ENCODE peak calls at places on chromosomes 6 and 20, in seven cellular contexts. One of them, this sample, is unnamed.

GRCh38 chr6:34990971-34991560 is 102.0 kb downstream of the ANKS1A start:
- DNase-seq in H9: no peak
- DNase-seq in neuronal stem cell: no peak
- DNase-seq in IMR-90: peak; percentile 79
- DNase-seq in mesenchymal stem cell: peak; percentile 56
- DNase-seq in H1: no peak
- DNase-seq in trophoblast cell: peak; percentile 89
- DNase-seq in this sample: no peak

GRCh38 chr20:46894579-46894958 is at the start of gene EYA2:
- DNase-seq in H9: peak; percentile 53
- DNase-seq in neuronal stem cell: peak; percentile 24
- DNase-seq in IMR-90: peak; percentile 25
- DNase-seq in mesenchymal stem cell: no peak
- DNase-seq in H1: no peak
- DNase-seq in trophoblast cell: no peak
- DNase-seq in this sample: peak; percentile 29

GRCh38 chr6:104226798-104227444 is 632.8 kb downstream of the HACE1 start:
- DNase-seq in H9: no peak
- DNase-seq in neuronal stem cell: no peak
- DNase-seq in IMR-90: no peak
- DNase-seq in mesenchymal stem cell: peak; percentile 20
- DNase-seq in H1: no peak
- DNase-seq in trophoblast cell: no peak
- DNase-seq in this sample: no peak

GRCh38 chr20:8331740-8332412 is 199.8 kb downstream of the PLCB1 start:
- DNase-seq in H9: no peak
- DNase-seq in neuronal stem cell: no peak
- DNase-seq in IMR-90: peak; percentile 76
- DNase-seq in mesenchymal stem cell: peak; percentile 18
- DNase-seq in H1: no peak
- DNase-seq in trophoblast cell: no peak
- DNase-seq in this sample: no peak

GRCh38 chr6:157302761-157303160 is 20.6 kb downstream of the TMEM242 start:
- DNase-seq in H9: no peak
- DNase-seq in neuronal stem cell: no peak
- DNase-seq in IMR-90: no peak
- DNase-seq in mesenchymal stem cell: no peak
- DNase-seq in H1: no peak
- DNase-seq in trophoblast cell: no peak
- DNase-seq in this sample: no peak

GRCh38 chr6:105952326-105952725 is 133.8 kb upstream of the PRDM1 start:
- DNase-seq in H9: no peak
- DNase-seq in neuronal stem cell: no peak
- DNase-seq in IMR-90: no peak
- DNase-seq in mesenchymal stem cell: no peak
- DNase-seq in H1: no peak
- DNase-seq in trophoblast cell: no peak
- DNase-seq in this sample: peak; percentile 79

GRCh38 chr6:165184192-165184979 is 125.0 kb downstream of the C6orf118 start:
- DNase-seq in H9: no peak
- DNase-seq in neuronal stem cell: no peak
- DNase-seq in IMR-90: no peak
- DNase-seq in mesenchymal stem cell: no peak
- DNase-seq in H1: no peak
- DNase-seq in trophoblast cell: no peak
- DNase-seq in this sample: no peak

GRCh38 chr6:104784884-104785283 is 74.8 kb downstream of the HACE1 start:
- DNase-seq in H9: no peak
- DNase-seq in neuronal stem cell: no peak
- DNase-seq in IMR-90: peak; percentile 41
- DNase-seq in mesenchymal stem cell: peak; percentile 13
- DNase-seq in H1: no peak
- DNase-seq in trophoblast cell: peak; percentile 21
- DNase-seq in this sample: no peak

GRCh38 chr20:4082406-4083102 is 67.2 kb upstream of the RNF24 start:
- DNase-seq in H9: peak; percentile 79
- DNase-seq in neuronal stem cell: peak; percentile 33
- DNase-seq in IMR-90: peak; percentile 82
- DNase-seq in mesenchymal stem cell: peak; percentile 89
- DNase-seq in H1: no peak
- DNase-seq in trophoblast cell: no peak
- DNase-seq in this sample: peak; percentile 97

GRCh38 chr6:13026557-13026956 is 301.8 kb downstream of the TBC1D7 start:
- DNase-seq in H9: no peak
- DNase-seq in neuronal stem cell: no peak
- DNase-seq in IMR-90: no peak
- DNase-seq in mesenchymal stem cell: no peak
- DNase-seq in H1: no peak
- DNase-seq in trophoblast cell: no peak
- DNase-seq in this sample: peak; percentile 10

GRCh38 chr20:20452254-20452676 is 84.4 kb downstream of the INSM1 start:
- DNase-seq in H9: peak; percentile 85
- DNase-seq in neuronal stem cell: peak; percentile 69
- DNase-seq in IMR-90: peak; percentile 78
- DNase-seq in mesenchymal stem cell: peak; percentile 63
- DNase-seq in H1: peak; percentile 41
- DNase-seq in trophoblast cell: peak; percentile 6
- DNase-seq in this sample: peak; percentile 80

GRCh38 chr6:154319231-154319858 is 37.3 kb downstream of the IPCEF1 start:
- DNase-seq in H9: no peak
- DNase-seq in neuronal stem cell: no peak
- DNase-seq in IMR-90: peak; percentile 88
- DNase-seq in mesenchymal stem cell: peak; percentile 61
- DNase-seq in H1: no peak
- DNase-seq in trophoblast cell: no peak
- DNase-seq in this sample: no peak

GRCh38 chr6:129543981-129544380 is 166.0 kb downstream of the ARHGAP18 start:
- DNase-seq in H9: no peak
- DNase-seq in neuronal stem cell: no peak
- DNase-seq in IMR-90: peak; percentile 46
- DNase-seq in mesenchymal stem cell: no peak
- DNase-seq in H1: no peak
- DNase-seq in trophoblast cell: no peak
- DNase-seq in this sample: no peak

GRCh38 chr6:87572860-87573259 is 16.9 kb downstream of the RARS2 start:
- DNase-seq in H9: no peak
- DNase-seq in neuronal stem cell: no peak
- DNase-seq in IMR-90: no peak
- DNase-seq in mesenchymal stem cell: no peak
- DNase-seq in H1: no peak
- DNase-seq in trophoblast cell: no peak
- DNase-seq in this sample: no peak

GRCh38 chr6:29255530-29255929 is 46.0 kb upstream of the OR14J1 start:
- DNase-seq in H9: no peak
- DNase-seq in neuronal stem cell: no peak
- DNase-seq in IMR-90: no peak
- DNase-seq in mesenchymal stem cell: no peak
- DNase-seq in H1: no peak
- DNase-seq in trophoblast cell: no peak
- DNase-seq in this sample: no peak

GRCh38 chr6:26025047-26025893 is 62.0 kb upstream of the HFE start:
- DNase-seq in H9: no peak
- DNase-seq in neuronal stem cell: no peak
- DNase-seq in IMR-90: peak; percentile 91
- DNase-seq in mesenchymal stem cell: peak; percentile 92
- DNase-seq in H1: no peak
- DNase-seq in trophoblast cell: peak; percentile 82
- DNase-seq in this sample: peak; percentile 71

GRCh38 chr20:31987744-31988143 is 19.8 kb downstream of the XKR7 start:
- DNase-seq in H9: no peak
- DNase-seq in neuronal stem cell: no peak
- DNase-seq in IMR-90: no peak
- DNase-seq in mesenchymal stem cell: peak; percentile 12
- DNase-seq in H1: no peak
- DNase-seq in trophoblast cell: peak; percentile 74
- DNase-seq in this sample: peak; percentile 50

GRCh38 chr6:140345935-140346334 is 971.5 kb upstream of the CITED2 start:
- DNase-seq in H9: no peak
- DNase-seq in neuronal stem cell: no peak
- DNase-seq in IMR-90: no peak
- DNase-seq in mesenchymal stem cell: no peak
- DNase-seq in H1: no peak
- DNase-seq in trophoblast cell: no peak
- DNase-seq in this sample: no peak

GRCh38 chr6:136171207-136171606 is 78.9 kb downstream of the MTFR2 start:
- DNase-seq in H9: no peak
- DNase-seq in neuronal stem cell: no peak
- DNase-seq in IMR-90: no peak
- DNase-seq in mesenchymal stem cell: no peak
- DNase-seq in H1: no peak
- DNase-seq in trophoblast cell: peak; percentile 72
- DNase-seq in this sample: no peak

GRCh38 chr20:48904566-48905321 is 16.8 kb upstream of the ARFGEF2 start:
- DNase-seq in H9: peak; percentile 64
- DNase-seq in neuronal stem cell: peak; percentile 53
- DNase-seq in IMR-90: peak; percentile 60
- DNase-seq in mesenchymal stem cell: peak; percentile 68
- DNase-seq in H1: no peak
- DNase-seq in trophoblast cell: peak; percentile 73
- DNase-seq in this sample: peak; percentile 74

GRCh38 chr6:56382416-56382940 is 135.1 kb upstream of the COL21A1 start:
- DNase-seq in H9: no peak
- DNase-seq in neuronal stem cell: no peak
- DNase-seq in IMR-90: no peak
- DNase-seq in mesenchymal stem cell: no peak
- DNase-seq in H1: no peak
- DNase-seq in trophoblast cell: peak; percentile 51
- DNase-seq in this sample: no peak

GRCh38 chr20:36991708-36992107 is 40.2 kb upstream of the SAMHD1 start:
- DNase-seq in H9: no peak
- DNase-seq in neuronal stem cell: no peak
- DNase-seq in IMR-90: no peak
- DNase-seq in mesenchymal stem cell: no peak
- DNase-seq in H1: no peak
- DNase-seq in trophoblast cell: no peak
- DNase-seq in this sample: no peak
- H3K79me1 ChIP-seq in H9: no peaks in the 10 kb centered on the region
- H3K79me1 ChIP-seq in neuronal stem cell: no peaks in the 10 kb centered on the region
- H3K79me1 ChIP-seq in IMR-90: no peaks in the 10 kb centered on the region
- H3K79me1 ChIP-seq in mesenchymal stem cell: no peaks in the 10 kb centered on the region
- H3K79me1 ChIP-seq in H1: no peaks in the 10 kb centered on the region
- H3K79me1 ChIP-seq in trophoblast cell: no peaks in the 10 kb centered on the region
- H3K79me1 ChIP-seq in this sample: no peaks in the 10 kb centered on the region

DNA sequence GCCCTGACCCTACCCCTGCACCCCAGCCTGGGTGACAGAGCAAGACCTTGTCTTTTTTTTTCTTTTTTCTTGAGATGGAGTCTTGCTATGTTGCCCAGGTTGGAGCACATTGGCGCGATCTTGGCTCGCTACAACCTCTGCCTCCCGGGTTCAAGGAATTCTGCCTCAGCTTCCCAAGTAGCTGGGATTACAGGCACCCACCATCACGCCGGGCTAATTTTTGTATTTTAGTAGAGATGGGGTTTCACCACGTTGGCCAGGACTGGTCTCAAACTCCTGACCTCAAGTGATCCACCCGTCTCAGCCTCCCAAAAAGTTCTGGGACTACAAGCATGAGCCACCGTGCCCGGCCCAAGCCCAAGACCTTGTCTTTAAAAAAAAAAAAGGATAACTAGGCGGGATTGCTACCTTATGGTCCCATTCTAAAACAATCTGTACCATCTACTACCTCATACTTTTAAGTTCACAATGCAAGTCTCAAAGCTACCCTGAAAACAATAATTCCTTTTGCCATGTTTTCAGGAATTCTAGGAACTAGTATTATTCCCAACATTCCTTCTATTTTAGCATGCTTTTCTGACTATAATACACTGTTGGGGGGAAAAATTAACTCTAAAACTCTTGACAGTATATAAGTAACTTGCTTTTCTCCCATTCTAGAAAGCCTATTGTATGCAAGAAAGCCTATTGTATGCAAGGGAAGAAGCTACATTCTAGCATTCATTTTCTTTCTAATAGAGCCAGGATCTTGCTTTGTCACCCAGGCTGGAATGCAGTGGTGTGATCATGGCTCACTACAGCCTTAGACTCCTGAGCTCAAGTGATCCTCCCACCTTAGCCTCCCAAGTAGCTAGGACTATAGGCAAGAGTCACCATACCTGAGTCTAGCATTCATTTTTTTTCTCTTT is 6.6 kb downstream of the TUBB start:
- DNase-seq in H9: no peak
- DNase-seq in neuronal stem cell: no peak
- DNase-seq in IMR-90: peak; percentile 27
- DNase-seq in mesenchymal stem cell: peak; percentile 19
- DNase-seq in H1: no peak
- DNase-seq in trophoblast cell: no peak
- DNase-seq in this sample: peak; percentile 93
- H3K4me1 ChIP-seq in H9: no peaks in the 10 kb centered on the region
- H3K4me1 ChIP-seq in neuronal stem cell: peaks cover 11% of the 10 kb centered on the region
- H3K4me1 ChIP-seq in IMR-90: peaks cover 2% of the 10 kb centered on the region
- H3K4me1 ChIP-seq in mesenchymal stem cell: peaks cover 23% of the 10 kb centered on the region
- H3K4me1 ChIP-seq in H1: no peaks in the 10 kb centered on the region
- H3K4me1 ChIP-seq in trophoblast cell: peaks cover 4% of the 10 kb centered on the region
- H3K4me1 ChIP-seq in this sample: no peaks in the 10 kb centered on the region

DNA sequence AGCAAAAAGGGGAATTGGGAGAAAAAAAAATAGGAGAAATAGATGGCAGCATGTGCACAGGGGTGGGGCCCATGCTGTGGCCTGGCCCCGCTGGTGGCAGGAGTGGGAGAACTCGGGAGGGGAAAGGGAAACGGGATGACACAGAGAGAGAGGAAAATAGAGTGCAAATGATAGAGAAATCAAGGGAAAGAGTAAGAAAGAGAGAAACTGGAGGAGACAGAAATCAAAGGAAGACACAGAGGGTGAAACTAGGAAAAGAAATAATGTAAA is 15.4 kb upstream of the GOPC start:
- DNase-seq in H9: no peak
- DNase-seq in neuronal stem cell: no peak
- DNase-seq in IMR-90: no peak
- DNase-seq in mesenchymal stem cell: no peak
- DNase-seq in H1: no peak
- DNase-seq in trophoblast cell: no peak
- DNase-seq in this sample: no peak
- H3K79me1 ChIP-seq in H9: no peaks in the 10 kb centered on the region
- H3K79me1 ChIP-seq in neuronal stem cell: no peaks in the 10 kb centered on the region
- H3K79me1 ChIP-seq in IMR-90: no peaks in the 10 kb centered on the region
- H3K79me1 ChIP-seq in mesenchymal stem cell: no peaks in the 10 kb centered on the region
- H3K79me1 ChIP-seq in H1: no peaks in the 10 kb centered on the region
- H3K79me1 ChIP-seq in trophoblast cell: peaks cover 16% of the 10 kb centered on the region
- H3K79me1 ChIP-seq in this sample: no peaks in the 10 kb centered on the region

DNA sequence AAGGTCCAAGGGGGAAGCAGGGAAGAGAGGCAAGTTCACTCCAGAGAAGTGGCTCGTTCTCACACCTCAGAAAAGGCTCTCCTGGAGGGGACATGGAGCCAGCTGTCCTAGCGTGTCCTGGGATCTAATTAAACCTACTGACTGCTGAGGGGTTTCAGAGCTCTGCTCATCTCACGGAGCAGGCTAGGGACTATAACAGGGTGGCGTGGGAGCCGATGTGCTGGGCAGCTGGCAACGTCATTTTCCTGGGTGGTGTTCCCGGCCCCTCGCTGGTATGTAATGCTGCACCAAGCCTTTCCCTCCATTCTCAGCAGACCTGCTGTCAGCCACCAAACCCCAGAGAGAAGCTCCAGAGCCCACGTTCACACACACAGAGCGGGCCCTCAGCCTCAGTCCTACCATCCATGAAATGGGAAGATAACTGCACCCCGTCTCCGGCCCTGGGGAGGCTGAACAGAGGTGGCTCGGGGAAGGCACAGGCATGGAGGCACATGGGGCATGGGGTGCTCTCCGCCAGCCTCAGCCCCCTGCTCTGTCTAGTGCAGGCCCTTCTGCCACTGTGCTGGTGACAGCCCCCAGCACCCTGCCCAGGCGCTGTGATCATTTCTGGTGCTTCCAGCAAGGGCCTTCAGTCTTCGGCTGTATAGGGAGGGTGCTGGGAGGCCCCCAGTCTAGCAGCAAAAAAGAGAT is 1.9 kb downstream of the CST7 start:
- DNase-seq in H9: peak; percentile 10
- DNase-seq in neuronal stem cell: no peak
- DNase-seq in IMR-90: no peak
- DNase-seq in mesenchymal stem cell: no peak
- DNase-seq in H1: no peak
- DNase-seq in trophoblast cell: no peak
- DNase-seq in this sample: no peak
- H3K4me1 ChIP-seq in H9: no peaks in the 10 kb centered on the region
- H3K4me1 ChIP-seq in neuronal stem cell: peaks cover 2% of the 10 kb centered on the region
- H3K4me1 ChIP-seq in IMR-90: no peaks in the 10 kb centered on the region
- H3K4me1 ChIP-seq in mesenchymal stem cell: peaks cover 1% of the 10 kb centered on the region
- H3K4me1 ChIP-seq in H1: peaks cover 2% of the 10 kb centered on the region
- H3K4me1 ChIP-seq in trophoblast cell: peaks cover 14% of the 10 kb centered on the region
- H3K4me1 ChIP-seq in this sample: no peaks in the 10 kb centered on the region

This sample was measured in mesendoderm.